ENCODE peak calls at places on chromosomes 5 and 9, in four cellular contexts. One of them, this sample, is unnamed.

GRCh38 chr5:99119326-99119725 is 190.5 kb upstream of the CHD1 start:
- DNase-seq in GM23338: no peak
- DNase-seq in fibroblast of lung: no peak
- DNase-seq in cardiac muscle cell: no peak
- DNase-seq in this sample: no peak

GRCh38 chr5:68074633-68075032 is 140.9 kb upstream of the PIK3R1 start:
- DNase-seq in fibroblast of lung: no peak
- DNase-seq in GM23338: no peak
- DNase-seq in cardiac muscle cell: no peak
- DNase-seq in this sample: no peak

GRCh38 chr9:136551401-136552116 is 5.7 kb upstream of the NOTCH1 start:
- DNase-seq in cardiac muscle cell: peak
- DNase-seq in GM23338: peak
- DNase-seq in fibroblast of lung: peak
- DNase-seq in this sample: peak

GRCh38 chr9:137085918-137086530 is 761 bp upstream of the MAN1B1 start:
- DNase-seq in fibroblast of lung: peak
- DNase-seq in cardiac muscle cell: peak
- DNase-seq in GM23338: peak
- DNase-seq in this sample: no peak

GRCh38 chr5:147410496-147411395 is 99.1 kb downstream of the DPYSL3 start:
- DNase-seq in GM23338: no peak
- DNase-seq in fibroblast of lung: peak
- DNase-seq in cardiac muscle cell: peak
- DNase-seq in this sample: no peak

GRCh38 chr5:177494356-177495195 is 2.8 kb downstream of the PDLIM7 start:
- DNase-seq in fibroblast of lung: peak
- DNase-seq in GM23338: peak
- DNase-seq in cardiac muscle cell: peak
- DNase-seq in this sample: no peak

GRCh38 chr5:59038169-59039002 is 455.5 kb downstream of the RAB3C start:
- DNase-seq in GM23338: peak
- DNase-seq in fibroblast of lung: no peak
- DNase-seq in cardiac muscle cell: peak
- DNase-seq in this sample: no peak

GRCh38 chr5:139193928-139194327 is 4.2 kb downstream of the SIL1 start:
- DNase-seq in cardiac muscle cell: no peak
- DNase-seq in fibroblast of lung: no peak
- DNase-seq in GM23338: peak
- DNase-seq in this sample: no peak

GRCh38 chr9:37056086-37056485 is 22.0 kb upstream of the PAX5 start:
- DNase-seq in GM23338: no peak
- DNase-seq in fibroblast of lung: no peak
- DNase-seq in cardiac muscle cell: no peak
- DNase-seq in this sample: no peak

GRCh38 chr5:113546711-113547159 is 33.2 kb downstream of the YTHDC2 start:
- DNase-seq in fibroblast of lung: peak
- DNase-seq in cardiac muscle cell: peak
- DNase-seq in GM23338: no peak
- DNase-seq in this sample: peak

GRCh38 chr5:115813719-115814118 is 2.7 kb downstream of the CDO1 start:
- DNase-seq in GM23338: no peak
- DNase-seq in fibroblast of lung: peak
- DNase-seq in cardiac muscle cell: no peak
- DNase-seq in this sample: no peak

DNA sequence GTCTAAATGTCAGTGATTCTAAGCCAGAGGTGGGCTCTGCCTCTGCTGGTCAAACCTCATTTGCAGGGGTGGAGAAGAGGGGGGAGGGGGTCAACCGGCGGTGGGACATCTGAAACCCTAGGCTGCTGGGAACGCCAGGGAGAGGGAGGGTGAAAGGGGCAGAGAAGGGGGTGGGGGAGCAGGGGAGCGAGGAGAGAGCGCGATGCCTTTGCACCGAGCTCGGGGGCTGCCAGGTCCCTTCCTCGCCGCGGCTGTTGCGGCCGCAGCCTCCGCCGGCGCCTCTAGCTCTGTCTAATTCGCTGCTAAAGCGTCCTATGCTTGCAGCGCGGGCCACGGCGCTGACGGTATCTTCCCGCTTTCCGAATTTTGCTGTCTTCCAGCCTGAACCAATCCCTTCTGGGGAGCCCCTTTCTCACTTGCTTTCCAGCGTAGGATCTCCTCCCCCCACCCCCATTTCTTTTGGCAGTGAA is at the start of gene FGF10:
- DNase-seq in cardiac muscle cell: peak
- DNase-seq in fibroblast of lung: peak
- DNase-seq in GM23338: peak
- DNase-seq in this sample: no peak
- H3K27ac ChIP-seq in cardiac muscle cell: peak
- H3K27ac ChIP-seq in fibroblast of lung: no peak
- H3K27ac ChIP-seq in GM23338: no peak
- H3K27ac ChIP-seq in this sample: no peak

GRCh38 chr5:317086-317811 is 4.3 kb upstream of the AHRR start:
- DNase-seq in fibroblast of lung: peak
- DNase-seq in cardiac muscle cell: peak
- DNase-seq in GM23338: peak
- DNase-seq in this sample: no peak
- H3K27ac ChIP-seq in fibroblast of lung: no peak
- H3K27ac ChIP-seq in cardiac muscle cell: no peak
- H3K27ac ChIP-seq in GM23338: no peak
- H3K27ac ChIP-seq in this sample: no peak

GRCh38 chr9:72299017-72299603 is 65.9 kb downstream of the ZFAND5 start:
- DNase-seq in GM23338: no peak
- DNase-seq in cardiac muscle cell: no peak
- DNase-seq in fibroblast of lung: no peak
- DNase-seq in this sample: no peak

GRCh38 chr9:72292874-72293607 is 72.0 kb downstream of the ZFAND5 start:
- DNase-seq in fibroblast of lung: peak
- DNase-seq in GM23338: no peak
- DNase-seq in cardiac muscle cell: peak
- DNase-seq in this sample: no peak

GRCh38 chr9:72297516-72297915 is 67.5 kb downstream of the ZFAND5 start:
- DNase-seq in GM23338: no peak
- DNase-seq in cardiac muscle cell: no peak
- DNase-seq in fibroblast of lung: no peak
- DNase-seq in this sample: no peak

GRCh38 chr9:72292184-72292787 is 72.7 kb downstream of the ZFAND5 start:
- DNase-seq in cardiac muscle cell: peak
- DNase-seq in GM23338: peak
- DNase-seq in fibroblast of lung: peak
- DNase-seq in this sample: no peak

DNA sequence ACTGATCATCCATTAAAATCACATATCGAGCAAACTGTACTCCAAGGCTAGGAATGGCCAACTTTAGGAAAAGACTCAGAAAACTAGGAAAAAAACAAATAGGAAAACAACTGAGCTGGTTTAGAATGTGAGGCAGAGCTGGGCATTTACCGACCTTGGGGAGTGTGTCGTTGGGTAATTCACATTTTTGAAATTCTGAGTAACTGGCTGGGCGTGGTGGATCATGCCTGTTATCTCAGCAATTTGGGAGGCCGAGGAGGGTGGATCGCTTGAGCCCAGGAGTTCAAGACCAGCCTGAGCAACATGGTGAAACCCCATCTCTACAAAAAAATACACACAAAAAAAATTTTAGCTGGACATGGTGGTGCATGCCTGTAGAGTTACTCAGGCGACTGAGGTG is 70.1 kb downstream of the ZFAND5 start:
- DNase-seq in cardiac muscle cell: peak
- DNase-seq in fibroblast of lung: no peak
- DNase-seq in GM23338: no peak
- DNase-seq in this sample: no peak
- H3K27ac ChIP-seq in cardiac muscle cell: no peak
- H3K27ac ChIP-seq in fibroblast of lung: no peak
- H3K27ac ChIP-seq in GM23338: no peak
- H3K27ac ChIP-seq in this sample: no peak

DNA sequence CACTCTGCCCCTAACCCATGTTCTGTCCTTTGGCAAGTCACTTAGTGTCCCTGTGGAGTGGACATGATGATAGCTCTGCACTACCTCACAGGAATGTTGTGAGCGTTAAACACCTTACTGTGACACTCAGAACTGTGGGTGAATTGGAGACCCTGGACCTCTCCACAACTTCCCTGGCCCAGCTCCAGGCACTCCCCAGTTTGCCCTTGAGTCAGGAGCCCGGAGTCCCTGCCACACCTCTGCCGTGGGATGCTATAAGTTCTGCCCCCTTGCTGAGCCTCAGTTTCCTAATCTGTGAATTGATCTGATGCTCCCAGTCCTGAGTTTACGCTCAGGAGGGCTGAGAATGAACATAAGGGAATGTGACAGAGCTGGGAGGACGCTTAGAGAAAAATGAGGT is 34.4 kb downstream of the GSN start:
- DNase-seq in GM23338: no peak
- DNase-seq in cardiac muscle cell: no peak
- DNase-seq in fibroblast of lung: no peak
- DNase-seq in this sample: no peak
- H3K27ac ChIP-seq in GM23338: no peak
- H3K27ac ChIP-seq in cardiac muscle cell: no peak
- H3K27ac ChIP-seq in fibroblast of lung: no peak
- H3K27ac ChIP-seq in this sample: no peak

GRCh38 chr9:445033-445432 is 230.4 kb downstream of the DOCK8 start:
- DNase-seq in fibroblast of lung: peak
- DNase-seq in GM23338: no peak
- DNase-seq in cardiac muscle cell: peak
- DNase-seq in this sample: no peak

GRCh38 chr9:450057-450456 is 235.4 kb downstream of the DOCK8 start:
- DNase-seq in cardiac muscle cell: no peak
- DNase-seq in fibroblast of lung: no peak
- DNase-seq in GM23338: no peak
- DNase-seq in this sample: no peak

GRCh38 chr9:446074-446699 is 231.5 kb downstream of the DOCK8 start:
- DNase-seq in cardiac muscle cell: no peak
- DNase-seq in GM23338: no peak
- DNase-seq in fibroblast of lung: no peak
- DNase-seq in this sample: no peak

GRCh38 chr9:447230-448025 is 232.8 kb downstream of the DOCK8 start:
- DNase-seq in cardiac muscle cell: peak
- DNase-seq in fibroblast of lung: peak
- DNase-seq in GM23338: no peak
- DNase-seq in this sample: peak

GRCh38 chr9:450561-450960 is 235.9 kb downstream of the DOCK8 start:
- DNase-seq in GM23338: no peak
- DNase-seq in cardiac muscle cell: peak
- DNase-seq in fibroblast of lung: peak
- DNase-seq in this sample: no peak
- H3K27ac ChIP-seq in GM23338: no peak
- H3K27ac ChIP-seq in cardiac muscle cell: no peak
- H3K27ac ChIP-seq in fibroblast of lung: no peak
- H3K27ac ChIP-seq in this sample: peak

GRCh38 chr9:88536951-88537742 is 2.2 kb downstream of the NXNL2 start:
- DNase-seq in GM23338: no peak
- DNase-seq in cardiac muscle cell: no peak
- DNase-seq in fibroblast of lung: no peak
- DNase-seq in this sample: no peak
- H3K27ac ChIP-seq in GM23338: no peak
- H3K27ac ChIP-seq in cardiac muscle cell: no peak
- H3K27ac ChIP-seq in fibroblast of lung: peak
- H3K27ac ChIP-seq in this sample: no peak

DNA sequence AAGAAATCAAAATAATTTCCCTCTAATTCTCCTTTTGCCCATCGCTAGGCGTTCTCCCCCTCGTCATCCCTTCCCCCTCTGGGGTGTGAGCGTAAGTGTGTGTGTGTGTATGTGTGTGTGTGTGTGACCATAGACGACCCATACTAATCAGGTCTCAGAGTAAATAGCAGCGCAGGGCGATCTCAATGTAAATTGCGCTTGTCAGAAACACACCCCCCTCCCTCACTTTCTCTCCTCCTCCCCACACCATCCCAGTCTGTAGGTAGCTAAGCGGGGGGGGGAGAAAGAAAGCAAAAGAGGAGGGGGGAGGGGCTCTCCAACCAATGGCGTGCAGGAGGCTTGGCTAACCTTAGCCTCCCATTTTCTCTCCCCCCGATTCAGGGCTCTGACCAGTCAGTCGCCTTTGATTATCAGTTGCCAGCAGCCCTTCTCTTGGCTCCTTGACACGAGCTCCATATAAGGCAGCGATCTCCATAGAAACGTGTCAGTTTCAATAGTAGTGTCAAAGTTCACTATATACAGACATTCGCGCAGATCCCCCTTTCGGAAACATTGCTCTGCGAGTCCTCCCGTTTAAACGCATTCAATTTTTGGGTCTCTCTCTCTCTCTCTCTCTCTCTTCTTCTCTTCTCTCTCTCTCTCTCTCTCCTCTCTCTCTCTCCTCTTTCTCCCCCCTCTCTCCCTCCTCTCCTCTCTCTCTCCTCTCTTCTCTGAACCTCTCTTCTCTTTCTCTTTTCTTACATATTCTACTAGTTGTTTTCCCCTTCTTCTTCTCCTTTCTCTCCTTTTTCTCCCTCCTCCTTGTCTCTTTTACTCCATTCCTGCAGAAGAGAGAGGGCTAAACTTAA is at the start of gene NR2F1:
- DNase-seq in GM23338: peak
- DNase-seq in cardiac muscle cell: peak
- DNase-seq in fibroblast of lung: peak
- DNase-seq in this sample: no peak
- H3K27ac ChIP-seq in GM23338: no peak
- H3K27ac ChIP-seq in cardiac muscle cell: no peak
- H3K27ac ChIP-seq in fibroblast of lung: peak
- H3K27ac ChIP-seq in this sample: no peak

GRCh38 chr5:155625897-155626543 is 612.5 kb downstream of the KIF4B start:
- DNase-seq in fibroblast of lung: no peak
- DNase-seq in cardiac muscle cell: no peak
- DNase-seq in GM23338: no peak
- DNase-seq in this sample: no peak
- H3K27ac ChIP-seq in fibroblast of lung: no peak
- H3K27ac ChIP-seq in cardiac muscle cell: no peak
- H3K27ac ChIP-seq in GM23338: no peak
- H3K27ac ChIP-seq in this sample: no peak

DNA sequence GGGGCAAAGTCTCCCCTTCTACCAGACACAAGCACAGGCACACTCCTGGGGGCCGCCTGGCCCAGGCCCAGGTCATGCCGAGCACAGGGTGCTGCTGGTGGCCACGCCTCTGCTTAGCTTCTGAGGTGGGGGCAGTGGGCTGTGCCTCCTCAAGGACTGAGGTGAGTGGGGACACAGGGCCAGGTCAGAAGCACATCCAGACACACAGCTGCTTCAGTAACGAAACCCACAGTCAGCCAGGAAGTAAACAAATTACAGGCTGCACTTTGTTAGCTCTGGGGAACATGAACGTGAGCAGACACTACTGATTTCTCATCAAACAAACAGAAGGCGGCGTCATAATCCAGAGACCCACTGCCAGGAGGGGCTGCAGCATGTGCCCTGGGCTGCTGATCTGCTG is 192.4 kb downstream of the HSPA4 start:
- DNase-seq in fibroblast of lung: peak
- DNase-seq in GM23338: no peak
- DNase-seq in cardiac muscle cell: no peak
- DNase-seq in this sample: no peak
- H3K27ac ChIP-seq in fibroblast of lung: no peak
- H3K27ac ChIP-seq in GM23338: no peak
- H3K27ac ChIP-seq in cardiac muscle cell: no peak
- H3K27ac ChIP-seq in this sample: no peak

This sample was measured in epithelial cell of prostate.